ENCODE peak calls at places on chromosomes 7 and 10, in nine cellular contexts. A is tibial artery, X is fibroblast of lung, P is cardiac muscle cell, R is GM23338, Z is adrenal gland, Q is right lobe of liver, G is ascending aorta, J is transverse colon. U is an unnamed sample.

GRCh38 chr10:28503114-28503513 is 29.8 kb upstream of the WAC start:
- DNase-seq in J (peak; percentile 83), Q (no peak), Z (no peak), R (no peak), A (no peak), P (no peak), G (no peak), X (no peak), U (peak; percentile 32)

GRCh38 chr7:74449809-74450397 is 3.8 kb upstream of the GTF2IRD1 start:
- DNase-seq in A (no peak), P (peak; percentile 64), R (peak; percentile 93), Q (no peak), X (peak; percentile 64), J (peak; percentile 66), G (peak; percentile 76), Z (peak; percentile 48), U (peak; percentile 61)

GRCh38 chr7:159096736-159097581 is 47.7 kb downstream of the VIPR2 start:
- DNase-seq in P (peak; percentile 61), R (no peak), X (no peak), Q (no peak), A (peak; percentile 93), J (peak; percentile 6), G (peak; percentile 93), Z (no peak), U (no peak)

GRCh38 chr10:59692113-59692512 is 17.5 kb downstream of the SLC16A9 start:
- DNase-seq in Q (no peak), R (no peak), A (no peak), G (no peak), X (no peak), P (no peak), J (peak; percentile 23), Z (no peak), U (no peak)

GRCh38 chr7:119270045-119270464 is 1002.9 kb upstream of the KCND2 start:
- DNase-seq in A (peak; percentile 55), J (peak; percentile 19), P (peak; percentile 84), X (peak; percentile 77), G (no peak), Z (peak; percentile 58), R (peak; percentile 89), Q (peak; percentile 63), U (peak; percentile 68)

GRCh38 chr7:36303202-36304098 is 86.2 kb upstream of the ANLN start:
- DNase-seq in Z (peak; percentile 96), G (peak; percentile 97), R (no peak), A (peak; percentile 99), Q (peak; percentile 92), X (peak; percentile 97), P (peak; percentile 91), J (peak; percentile 54), U (peak; percentile 85)

GRCh38 chr10:476458-476780 is 213.0 kb downstream of the DIP2C start:
- DNase-seq in Q (no peak), Z (no peak), G (no peak), J (no peak), A (no peak), R (no peak), P (no peak), X (no peak), U (no peak)

GRCh38 chr10:124864421-124865193 is 63.0 kb downstream of the ABRAXAS2 start:
- DNase-seq in G (no peak), J (peak; percentile 47), P (peak; percentile 51), Z (peak; percentile 65), A (no peak), X (no peak), Q (peak; percentile 95), R (no peak), U (peak; percentile 83)

GRCh38 chr7:45267262-45267661 is 109.7 kb downstream of the RAMP3 start:
- DNase-seq in J (no peak), P (peak; percentile 58), A (no peak), R (peak; percentile 12), Z (no peak), G (no peak), X (no peak), Q (no peak), U (no peak)

GRCh38 chr10:100715445-100716385 is 29.7 kb upstream of the PAX2 start:
- DNase-seq in X (no peak), R (peak; percentile 76), A (no peak), Q (no peak), J (no peak), Z (no peak), P (no peak), G (no peak), U (no peak)

GRCh38 chr10:132539431-132539839 is 1.8 kb downstream of the INPP5A start:
- DNase-seq in Z (peak; percentile 52), X (no peak), J (peak; percentile 19), P (no peak), R (no peak), Q (peak; percentile 87), A (peak; percentile 93), G (peak; percentile 79), U (peak; percentile 76)

DNA sequence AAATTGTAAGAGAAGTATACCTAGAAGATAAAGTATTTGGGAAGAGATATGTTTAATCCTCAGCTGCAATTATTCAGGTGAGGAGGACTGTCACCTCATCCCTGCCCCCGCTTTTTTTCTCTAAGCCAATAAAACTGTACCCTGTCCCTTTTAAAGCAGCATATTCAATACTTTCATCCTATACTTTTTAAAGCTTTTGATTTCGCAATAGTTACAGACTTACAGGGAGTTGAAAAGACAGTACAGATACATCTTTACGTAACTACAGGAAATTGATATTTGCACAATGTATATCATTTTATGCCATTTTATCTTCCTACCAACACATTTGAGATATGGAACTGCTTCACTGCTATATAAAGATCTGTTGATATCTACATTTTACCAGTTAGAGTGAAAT is 47.6 kb downstream of the STK17A start:
- DNase-seq in G (no peak), Q (no peak), X (no peak), J (no peak), P (no peak), A (no peak), R (no peak), Z (no peak), U (no peak)
- H3K36me3 ChIP-seq in G (peaks cover 8% of the 10 kb centered on the region), Q (no peaks in the 10 kb centered on the region), X (peaks cover 5% of the 10 kb centered on the region), J (peaks cover 10% of the 10 kb centered on the region), P (peaks cover 15% of the 10 kb centered on the region), A (peaks cover 9% of the 10 kb centered on the region), R (peaks cover 13% of the 10 kb centered on the region), Z (peaks cover 16% of the 10 kb centered on the region), U (no peaks in the 10 kb centered on the region)

DNA sequence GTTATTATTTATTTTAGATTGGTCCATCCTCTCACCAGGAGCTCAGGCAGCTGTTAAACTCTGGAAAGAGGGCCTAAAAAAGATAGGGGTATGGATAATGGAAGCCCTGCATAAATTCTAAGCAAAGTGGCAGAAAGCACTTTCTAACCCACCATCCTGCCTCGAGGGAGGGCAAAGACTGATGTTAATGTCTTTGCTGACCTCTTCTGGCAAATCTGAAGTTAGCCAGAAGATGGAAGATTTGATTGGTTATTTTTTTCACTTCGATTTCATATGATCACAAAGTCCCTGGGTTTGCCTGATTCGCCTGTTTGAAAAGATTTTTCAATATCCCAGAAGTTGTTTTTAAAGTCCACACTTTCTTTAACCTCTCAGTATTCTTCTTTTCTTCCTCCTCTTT is 24.8 kb downstream of the OR9A2 start:
- DNase-seq in Q (no peak), P (peak; percentile 49), J (no peak), Z (no peak), R (peak; percentile 42), X (peak; percentile 19), A (no peak), G (no peak), U (no peak)
- TF ChIP-seq CTCF in Q (peak; percentile 32), P (peak; percentile 46), J (no peak), Z (no peak), R (peak; percentile 77), X (peak; percentile 4), A (no peak), G (no peak), U (peak; percentile 22)

GRCh38 chr7:5652118-5652517 is 129.3 kb downstream of the RNF216 start:
- DNase-seq in P (no peak), G (no peak), X (no peak), A (no peak), J (no peak), Z (no peak), R (no peak), Q (no peak), U (no peak)
- H3K36me3 ChIP-seq in P (peaks cover 16% of the 10 kb centered on the region), G (peaks cover 43% of the 10 kb centered on the region), X (peaks cover 4% of the 10 kb centered on the region), A (peaks cover 15% of the 10 kb centered on the region), J (peaks cover 11% of the 10 kb centered on the region), Z (peaks cover 34% of the 10 kb centered on the region), R (no peaks in the 10 kb centered on the region), Q (no peaks in the 10 kb centered on the region), U (no peaks in the 10 kb centered on the region)

DNA sequence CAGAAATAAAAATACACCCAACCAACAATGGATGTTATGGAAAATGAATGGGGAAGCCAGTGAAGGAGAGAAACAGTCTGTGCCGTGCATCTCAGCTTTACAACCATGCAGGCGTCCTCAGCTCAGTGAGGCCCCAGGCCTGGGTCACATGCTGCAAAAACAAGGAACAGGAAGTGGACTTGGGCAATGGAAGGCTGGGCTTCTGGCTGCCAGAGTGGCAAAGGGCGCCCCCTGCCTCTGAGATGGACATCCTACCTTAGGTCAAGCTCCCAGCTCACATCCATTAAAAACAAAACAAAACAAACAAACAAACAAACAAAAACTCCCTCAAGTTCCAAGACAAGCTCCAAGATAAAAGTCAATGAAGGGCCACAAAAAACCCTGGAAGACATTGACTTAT is 54.7 kb upstream of the AFAP1L2 start:
- DNase-seq in G (no peak), R (peak; percentile 85), P (no peak), A (no peak), Z (no peak), Q (no peak), X (peak; percentile 42), J (peak; percentile 50), U (peak; percentile 67)
- TF ChIP-seq CTCF in G (no peak), R (peak; percentile 90), P (peak; percentile 41), A (peak; percentile 19), Z (peak; percentile 52), Q (peak; percentile 39), X (peak; percentile 31), J (peak; percentile 25), U (peak; percentile 40)

DNA sequence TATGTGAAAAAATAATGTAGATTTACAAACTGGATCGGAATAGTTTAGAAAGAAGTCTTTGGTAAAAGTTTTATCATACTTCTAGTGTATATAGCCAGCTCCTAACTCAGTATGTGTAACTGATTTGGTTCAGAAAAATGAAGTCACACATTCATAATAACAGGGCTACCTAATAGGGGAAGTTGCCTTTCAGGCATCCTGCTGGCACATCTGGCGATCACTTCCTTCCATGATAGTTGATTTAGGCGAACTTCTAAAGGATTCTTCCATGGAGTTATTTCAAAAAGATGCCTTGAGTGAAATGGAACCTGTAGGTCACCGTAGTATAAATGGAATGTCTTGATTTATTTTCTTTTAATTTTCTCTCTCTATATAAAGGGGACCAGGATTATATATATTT is 69.1 kb downstream of the SHH start:
- DNase-seq in G (no peak), P (no peak), Q (no peak), Z (no peak), J (no peak), X (no peak), R (no peak), A (no peak), U (no peak)
- H3K36me3 ChIP-seq in G (peaks cover 50% of the 10 kb centered on the region), P (peaks cover 62% of the 10 kb centered on the region), Q (peaks cover 60% of the 10 kb centered on the region), Z (peaks cover 65% of the 10 kb centered on the region), J (peaks cover 51% of the 10 kb centered on the region), X (peaks cover 19% of the 10 kb centered on the region), R (peaks cover 23% of the 10 kb centered on the region), A (peaks cover 73% of the 10 kb centered on the region), U (peaks cover 14% of the 10 kb centered on the region)

DNA sequence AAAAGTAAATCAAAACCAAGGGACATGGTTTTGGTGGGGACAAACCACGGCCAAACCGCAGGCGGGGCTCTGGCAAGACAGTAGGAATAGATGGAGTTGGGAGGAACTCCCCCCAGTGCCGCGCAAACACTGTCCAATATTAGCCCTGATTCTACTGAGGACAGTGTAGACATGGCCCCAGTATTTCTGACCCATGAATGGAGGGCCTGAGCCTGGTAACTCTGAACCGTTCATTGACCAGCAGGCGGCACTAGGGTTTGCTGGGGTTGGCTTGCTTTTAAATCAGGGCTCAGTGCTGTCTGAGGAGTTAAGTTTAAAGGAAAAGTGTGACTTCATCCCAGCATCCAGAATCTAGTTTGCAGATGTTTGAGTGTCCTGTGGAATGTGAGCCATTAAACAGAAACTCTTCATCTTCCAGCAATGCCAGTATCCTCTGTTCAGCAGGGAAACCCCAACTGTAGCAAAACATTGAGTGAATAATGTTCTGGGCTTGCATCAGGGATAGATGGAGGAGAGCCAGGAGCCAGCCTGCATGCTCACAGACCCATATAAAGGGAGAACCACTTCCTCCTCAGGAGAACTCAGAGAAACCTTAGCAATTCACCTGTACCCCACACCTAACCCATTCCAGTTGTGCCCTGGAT is 147.4 kb upstream of the PRSS58 start:
- DNase-seq in Q (no peak), G (no peak), X (no peak), J (no peak), A (no peak), Z (no peak), R (no peak), P (no peak), U (no peak)
- TF ChIP-seq CTCF in Q (no peak), G (no peak), X (no peak), J (no peak), A (no peak), Z (no peak), R (peak; percentile 20), P (no peak), U (no peak)